ENCODE peak calls at places on chromosome 19, in seven cellular contexts. W, O, V, L, N, R and E are unnamed samples.

GRCh38 chr19:57709616-57710015 is 612 bp upstream of the ZNF154 start:
- DNase-seq in O (peak), N (no peak), W (no peak), R (no peak), L (no peak), V (no peak), E (no peak)

GRCh38 chr19:55585658-55586339 is 5.2 kb upstream of the ZNF579 start:
- DNase-seq in R (no peak), W (no peak), O (peak), L (peak), V (peak), N (no peak), E (no peak)

GRCh38 chr19:403221-404036 is 5.5 kb downstream of the C2CD4C start:
- DNase-seq in N (no peak), W (no peak), R (no peak), O (peak), L (no peak), V (no peak), E (peak)

GRCh38 chr19:30054210-30054609 is 112.2 kb downstream of the URI1 start:
- DNase-seq in R (no peak), O (no peak), W (no peak), N (no peak), V (no peak), L (no peak), E (no peak)

GRCh38 chr19:29504454-29504853 is 21.3 kb upstream of the VSTM2B start:
- DNase-seq in L (no peak), R (no peak), O (no peak), V (no peak), W (no peak), N (no peak), E (peak)

GRCh38 chr19:39363909-39364457 is 21.8 kb downstream of the SAMD4B start:
- DNase-seq in O (no peak), W (no peak), N (no peak), L (no peak), R (no peak), V (no peak), E (no peak)

GRCh38 chr19:19539738-19540703 is 2.0 kb downstream of the CILP2 start:
- DNase-seq in N (peak), V (peak), L (peak), R (no peak), O (peak), W (no peak), E (peak)

GRCh38 chr19:4713384-4713951 is 10.2 kb downstream of the DPP9 start:
- DNase-seq in V (peak), L (no peak), W (no peak), N (no peak), R (peak), O (no peak), E (peak)

GRCh38 chr19:39212377-39212742 is 8.3 kb upstream of the SYCN start:
- DNase-seq in N (peak), R (no peak), L (peak), W (no peak), O (peak), V (no peak), E (no peak)

GRCh38 chr19:16520986-16521624 is 21.1 kb downstream of the CHERP start:
- DNase-seq in L (no peak), V (no peak), R (no peak), O (no peak), W (no peak), N (no peak), E (no peak)

GRCh38 chr19:40960062-40960685 is 30.9 kb upstream of the CYP2B6 start:
- DNase-seq in V (no peak), N (no peak), R (no peak), O (no peak), L (no peak), W (no peak), E (no peak)

GRCh38 chr19:13804830-13805683 is 9.8 kb downstream of the ZSWIM4 start:
- DNase-seq in N (no peak), O (peak), V (no peak), L (no peak), R (no peak), W (no peak), E (no peak)

GRCh38 chr19:54561840-54562239 is 11.8 kb upstream of the LILRA2 start:
- DNase-seq in W (no peak), N (no peak), R (no peak), L (no peak), V (no peak), O (no peak), E (no peak)

GRCh38 chr19:34577531-34578101 is 96.1 kb downstream of the WTIP start:
- DNase-seq in O (peak), V (no peak), W (no peak), N (no peak), R (no peak), L (no peak), E (peak)

GRCh38 chr19:5001547-5002131 is 32.7 kb downstream of the KDM4B start:
- DNase-seq in V (peak), W (no peak), N (peak), R (peak), L (no peak), O (peak), E (no peak)

GRCh38 chr19:7869910-7870511 is 4.2 kb downstream of the PRR36 start:
- DNase-seq in V (no peak), L (peak), O (peak), W (no peak), N (peak), R (no peak), E (peak)

GRCh38 chr19:480016-480855 is 16.1 kb upstream of the MADCAM1 start:
- DNase-seq in R (peak), V (peak), N (peak), W (no peak), O (peak), L (peak), E (peak)

GRCh38 chr19:16051254-16052025 is 24.9 kb upstream of the TPM4 start:
- DNase-seq in W (no peak), V (no peak), O (peak), R (no peak), L (peak), N (no peak), E (no peak)

GRCh38 chr19:30784850-30785459 is 412.8 kb downstream of the ZNF536 start:
- DNase-seq in R (peak), V (peak), W (peak), O (peak), N (peak), L (peak), E (peak)

GRCh38 chr19:33390120-33390907 is 16.8 kb downstream of the CEBPG start:
- DNase-seq in N (no peak), L (no peak), O (no peak), W (no peak), V (no peak), R (no peak), E (peak)

GRCh38 chr19:6616011-6616410 is 25.1 kb upstream of the CD70 start:
- DNase-seq in R (no peak), O (no peak), L (no peak), V (no peak), W (no peak), N (no peak), E (no peak)

GRCh38 chr19:14440049-14440448 is 6.9 kb downstream of the PKN1 start:
- DNase-seq in N (peak), V (no peak), O (no peak), L (peak), W (no peak), R (no peak), E (peak)

GRCh38 chr19:10256970-10257615 is 5.1 kb downstream of the MRPL4 start:
- DNase-seq in V (no peak), N (no peak), O (no peak), L (no peak), W (no peak), R (no peak), E (no peak)

GRCh38 chr19:35693835-35694599 is 10.3 kb upstream of the ZBTB32 start:
- DNase-seq in V (peak), O (peak), R (peak), W (peak), L (peak), N (peak), E (peak)

GRCh38 chr19:8585894-8586750 is 8.9 kb upstream of the MYO1F start:
- DNase-seq in R (no peak), W (no peak), O (peak), L (peak), N (peak), V (peak), E (no peak)

GRCh38 chr19:48913114-48913513 is 13.0 kb downstream of the NUCB1 start:
- DNase-seq in R (no peak), N (no peak), L (no peak), O (no peak), W (no peak), V (no peak), E (no peak)

GRCh38 chr19:10361569-10362011 is 18.8 kb downstream of the TYK2 start:
- DNase-seq in L (no peak), V (no peak), W (no peak), O (peak), N (no peak), R (no peak), E (no peak)

GRCh38 chr19:51664997-51665396 is 18.4 kb upstream of the SIGLEC14 start:
- DNase-seq in O (no peak), V (no peak), R (no peak), W (no peak), N (no peak), L (no peak), E (no peak)

GRCh38 chr19:11164879-11165406 is 9.4 kb upstream of the SPC24 start:
- DNase-seq in L (no peak), O (no peak), N (no peak), R (no peak), W (no peak), V (peak), E (peak)

GRCh38 chr19:52786078-52786463 is 520 bp downstream of the ZNF600 start:
- DNase-seq in V (peak), N (no peak), R (no peak), O (peak), W (no peak), L (no peak), E (no peak)

GRCh38 chr19:15812059-15812722 is 3.3 kb downstream of the OR10H1 start:
- DNase-seq in R (no peak), W (no peak), V (no peak), L (peak), N (peak), O (no peak), E (no peak)

GRCh38 chr19:30171138-30171635 is 201.0 kb upstream of the ZNF536 start:
- DNase-seq in V (no peak), O (no peak), L (no peak), R (no peak), N (no peak), W (no peak), E (no peak)

GRCh38 chr19:14090509-14091085 is at the start of gene SAMD1:
- DNase-seq in W (peak), O (peak), L (peak), N (peak), V (peak), R (peak), E (peak)